ENCODE peak calls at places on chromosomes 7 and 10, in five cellular contexts. B, Y, C, H and I are unnamed samples.

GRCh38 chr7:122412441-122412840 is 107.9 kb upstream of the FEZF1 start:
- DNase-seq in B (no peak), Y (no peak), C (peak), H (no peak), I (no peak)

GRCh38 chr10:132347211-132347930 is 15.4 kb downstream of the LRRC27 start:
- DNase-seq in B (no peak), Y (no peak), C (no peak), H (no peak), I (no peak)

GRCh38 chr7:3201306-3201705 is 99.7 kb upstream of the SDK1 start:
- DNase-seq in B (no peak), Y (no peak), C (no peak), H (no peak), I (no peak)

GRCh38 chr7:43650457-43651052 is 67.6 kb downstream of the STK17A start:
- DNase-seq in B (no peak), Y (no peak), C (peak), H (no peak), I (peak)

GRCh38 chr10:18216482-18216881 is 76.3 kb downstream of the CACNB2 start:
- DNase-seq in B (no peak), Y (no peak), C (no peak), H (no peak), I (no peak)

GRCh38 chr7:138247081-138247480 is 170.8 kb downstream of the AKR1D1 start:
- DNase-seq in B (no peak), Y (no peak), C (peak), H (no peak), I (no peak)

GRCh38 chr7:52609511-52609910 is 425.9 kb upstream of the POM121L12 start:
- DNase-seq in B (no peak), Y (no peak), C (no peak), H (no peak), I (no peak)

GRCh38 chr7:16891338-16891737 is 9.6 kb upstream of the AGR3 start:
- DNase-seq in B (no peak), Y (no peak), C (peak), H (no peak), I (no peak)

GRCh38 chr7:16422917-16423316 is 1.6 kb upstream of the CRPPA start:
- DNase-seq in B (no peak), Y (no peak), C (peak), H (no peak), I (no peak)

GRCh38 chr7:140674899-140675701 is 2.4 kb downstream of the ADCK2 start:
- DNase-seq in B (no peak), Y (no peak), C (peak), H (no peak), I (no peak)

GRCh38 chr10:124145109-124145860 is 51.9 kb upstream of the CHST15 start:
- DNase-seq in B (no peak), Y (no peak), C (no peak), H (no peak), I (peak)

GRCh38 chr7:150946826-150947750 is 31.0 kb downstream of the KCNH2 start:
- DNase-seq in B (no peak), Y (no peak), C (no peak), H (no peak), I (no peak)

GRCh38 chr10:13271552-13272163 is 28.2 kb downstream of the PHYH start:
- DNase-seq in B (peak), Y (no peak), C (peak), H (no peak), I (peak)

GRCh38 chr7:91504919-91505318 is 240.7 kb downstream of the FZD1 start:
- DNase-seq in B (no peak), Y (no peak), C (no peak), H (no peak), I (no peak)

GRCh38 chr7:63117-63480 is 129.3 kb upstream of the FAM20C start:
- DNase-seq in B (no peak), Y (no peak), C (no peak), H (peak), I (no peak)

GRCh38 chr10:70927221-70927943 is 39.0 kb upstream of the PCBD1 start:
- DNase-seq in B (no peak), Y (no peak), C (no peak), H (no peak), I (no peak)

GRCh38 chr7:98913612-98914011 is 35.3 kb downstream of the TRRAP start:
- DNase-seq in B (no peak), Y (no peak), C (no peak), H (no peak), I (no peak)